ENCODE peak calls at places on chromosomes 13 and 19, in eight cellular contexts. Y, X, J, P, Z, H, O and V are unnamed samples.

GRCh38 chr19:2475018-2475701 is 767 bp upstream of the GADD45B start:
- DNase-seq in Y (peak), X (peak), J (peak), P (peak), Z (peak), H (no peak), O (no peak), V (peak)

GRCh38 chr13:95099541-95099940 is 201.7 kb downstream of the ABCC4 start:
- DNase-seq in Y (peak), X (no peak), J (peak), P (peak), Z (no peak), H (no peak), O (no peak), V (no peak)

GRCh38 chr13:59677966-59678814 is 485.5 kb downstream of the DIAPH3 start:
- DNase-seq in Y (no peak), X (peak), J (peak), P (peak), Z (no peak), H (no peak), O (peak), V (peak)

GRCh38 chr13:40271931-40272775 is 394.3 kb downstream of the FOXO1 start:
- DNase-seq in Y (peak), X (peak), J (peak), P (peak), Z (peak), H (peak), O (no peak), V (no peak)

GRCh38 chr13:41075034-41075433 is 13.7 kb downstream of the WBP4 start:
- DNase-seq in Y (no peak), X (no peak), J (no peak), P (peak), Z (no peak), H (no peak), O (no peak), V (peak)

GRCh38 chr13:51729853-51730553 is 74.0 kb downstream of the DHRS12 start:
- DNase-seq in Y (peak), X (no peak), J (peak), P (peak), Z (peak), H (peak), O (no peak), V (peak)

GRCh38 chr13:29465741-29466293 is 129.7 kb downstream of the SLC7A1 start:
- DNase-seq in Y (peak), X (peak), J (peak), P (peak), Z (no peak), H (no peak), O (no peak), V (peak)

GRCh38 chr19:984165-984967 is at the start of gene WDR18:
- DNase-seq in Y (peak), X (peak), J (peak), P (peak), Z (peak), H (peak), O (peak), V (peak)

GRCh38 chr13:35378939-35379338 is 97.5 kb downstream of the MAB21L1 start:
- DNase-seq in Y (no peak), X (no peak), J (no peak), P (peak), Z (no peak), H (no peak), O (no peak), V (no peak)

GRCh38 chr13:64078025-64078424 is 2662.4 kb upstream of the PCDH20 start:
- DNase-seq in Y (no peak), X (no peak), J (no peak), P (no peak), Z (no peak), H (no peak), O (no peak), V (peak)

GRCh38 chr13:45282994-45283393 is 58.0 kb downstream of the TPT1 start:
- DNase-seq in Y (no peak), X (no peak), J (no peak), P (no peak), Z (no peak), H (no peak), O (no peak), V (no peak)

GRCh38 chr19:31154021-31154420 is 195.2 kb downstream of the TSHZ3 start:
- DNase-seq in Y (peak), X (no peak), J (peak), P (peak), Z (no peak), H (peak), O (no peak), V (no peak)

GRCh38 chr13:47175172-47175806 is 278.4 kb upstream of the HTR2A start:
- DNase-seq in Y (peak), X (no peak), J (peak), P (peak), Z (no peak), H (no peak), O (no peak), V (no peak)

GRCh38 chr13:46575321-46575721 is 22.4 kb downstream of the LRCH1 start:
- DNase-seq in Y (no peak), X (no peak), J (no peak), P (peak), Z (no peak), H (no peak), O (no peak), V (peak)

GRCh38 chr19:2970201-2970838 is 7.0 kb upstream of the TLE6 start:
- DNase-seq in Y (no peak), X (no peak), J (no peak), P (no peak), Z (no peak), H (no peak), O (no peak), V (no peak)

GRCh38 chr13:27792393-27793218 is at the start of gene GSX1:
- DNase-seq in Y (peak), X (peak), J (peak), P (peak), Z (peak), H (no peak), O (peak), V (peak)